ENCODE peak calls at places on chromosomes 11 and 22, in six cellular contexts. F is body of pancreas, U is A549, H is uterus, S is adrenal gland, V is ovary. L is an unnamed sample.

GRCh38 chr11:60971520-60971919 is at the start of gene CD6:
- DNase-seq in U (no peak), H (no peak), F (no peak), S (no peak), V (no peak), L (no peak)

GRCh38 chr11:12397953-12398352 is 20.6 kb downstream of the PARVA start:
- DNase-seq in U (peak; percentile 50), H (peak; percentile 77), V (peak; percentile 75), S (peak; percentile 72), F (peak; percentile 31), L (no peak)

GRCh38 chr11:60905551-60906113 is 753 bp downstream of the PRPF19 start:
- DNase-seq in H (no peak), F (peak; percentile 41), U (no peak), V (no peak), S (peak; percentile 72), L (no peak)

GRCh38 chr11:113997473-113997872 is 22.6 kb downstream of the HTR3A start:
- DNase-seq in H (no peak), S (no peak), U (no peak), F (no peak), V (no peak), L (no peak)

GRCh38 chr22:36397081-36397766 is 9.5 kb upstream of the MYH9 start:
- DNase-seq in H (no peak), U (peak; percentile 64), V (no peak), F (no peak), S (no peak), L (no peak)

GRCh38 chr11:6617315-6617781 is 1.9 kb downstream of the TPP1 start:
- DNase-seq in F (no peak), S (peak; percentile 54), V (no peak), H (no peak), U (no peak), L (no peak)

GRCh38 chr11:17135934-17136683 is 58.6 kb upstream of the RPS13 start:
- DNase-seq in V (no peak), U (no peak), H (no peak), F (no peak), S (no peak), L (no peak)

GRCh38 chr11:32420937-32421532 is 14.3 kb downstream of the WT1 start:
- DNase-seq in F (no peak), V (no peak), H (no peak), U (no peak), S (peak; percentile 24), L (no peak)

GRCh38 chr22:48786679-48786996 is 1041.0 kb downstream of the BRD1 start:
- DNase-seq in U (no peak), H (no peak), F (no peak), V (no peak), S (no peak), L (no peak)

GRCh38 chr11:84780689-84781293 is 846.4 kb downstream of the DLG2 start:
- DNase-seq in S (no peak), F (no peak), V (no peak), U (peak; percentile 30), H (no peak), L (no peak)

GRCh38 chr11:77776455-77776854 is 44.1 kb downstream of the RSF1 start:
- DNase-seq in V (no peak), S (no peak), H (no peak), F (no peak), U (peak; percentile 21), L (no peak)

GRCh38 chr22:37098976-37099577 is 10.4 kb downstream of the TMPRSS6 start:
- DNase-seq in S (no peak), U (no peak), F (no peak), V (no peak), H (no peak), L (no peak)

GRCh38 chr22:46521994-46522393 is 15.4 kb downstream of the CELSR1 start:
- DNase-seq in S (no peak), V (no peak), U (no peak), F (no peak), H (no peak), L (no peak)

GRCh38 chr11:10786451-10786850 is 22.3 kb downstream of the EIF4G2 start:
- DNase-seq in S (no peak), V (no peak), U (no peak), F (no peak), H (no peak), L (no peak)

GRCh38 chr11:120306519-120307242 is 18.4 kb upstream of the TLCD5 start:
- DNase-seq in S (no peak), V (no peak), F (no peak), U (peak; percentile 65), H (no peak), L (no peak)

GRCh38 chr22:50198624-50199017 is 2.2 kb upstream of the SELENOO start:
- DNase-seq in V (peak; percentile 50), F (no peak), H (no peak), S (no peak), U (no peak), L (no peak)

GRCh38 chr11:58866788-58867187 is 22.3 kb upstream of the GLYATL2 start:
- DNase-seq in H (no peak), U (no peak), V (no peak), F (no peak), S (no peak), L (no peak)

DNA sequence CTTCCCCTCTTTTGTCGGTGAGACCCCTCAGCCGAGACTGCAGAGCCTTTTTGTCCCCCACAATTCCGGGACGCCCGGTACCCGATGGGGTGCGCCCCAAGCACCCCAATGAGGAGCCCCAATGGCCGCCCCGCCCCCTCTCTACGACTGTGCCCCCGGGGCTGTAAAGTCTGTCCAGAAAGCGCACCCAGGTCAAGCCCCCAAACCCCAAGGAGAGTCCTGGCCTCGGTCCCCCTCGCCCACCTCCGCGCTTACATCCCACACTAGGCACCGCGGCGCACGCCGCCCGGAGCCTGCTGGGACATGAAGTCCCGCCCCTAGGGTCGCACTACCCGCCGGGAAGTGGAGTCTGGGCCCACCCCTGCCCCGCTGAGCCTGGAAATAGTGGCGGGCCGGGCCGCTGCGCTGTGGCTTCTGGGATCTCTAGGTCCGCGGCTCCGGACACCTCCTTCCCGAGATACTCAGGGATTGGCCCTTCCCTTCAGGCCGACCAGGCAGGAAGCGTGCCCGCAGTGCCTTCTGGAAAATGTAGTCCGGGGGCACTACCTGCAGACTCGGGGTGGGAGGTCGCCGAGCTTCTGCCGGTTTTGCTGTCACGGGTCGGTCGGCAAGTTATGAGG is at the start of gene MEN1:
- DNase-seq in H (peak; percentile 95), V (peak; percentile 96), S (peak; percentile 98), F (peak; percentile 98), U (peak; percentile 96), L (peak; percentile 98)
- TF ChIP-seq POLR2A in H (peak; percentile 77), V (peak; percentile 38), S (peak; percentile 19), F (peak; percentile 79), U (peak; percentile 83), L (peak; percentile 81)

DNA sequence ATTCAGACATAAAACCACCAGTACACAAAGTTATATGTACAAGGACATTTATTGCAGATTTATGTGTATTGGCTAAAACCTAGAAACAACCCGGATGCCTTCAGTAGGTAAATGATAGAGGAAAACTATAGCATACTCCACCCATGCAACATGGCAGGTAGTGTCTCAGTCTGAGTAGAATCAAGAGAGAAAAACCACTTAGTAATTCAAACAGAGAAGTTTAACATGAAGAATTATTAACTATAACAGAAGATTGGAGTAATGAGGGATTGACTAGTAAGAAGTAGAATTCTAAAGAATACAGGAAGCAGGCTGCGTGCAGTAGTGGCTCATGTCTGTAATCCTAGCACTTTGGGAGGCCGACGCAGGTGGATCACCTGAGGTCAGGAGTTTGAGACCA is 16.2 kb upstream of the SPTY2D1 start:
- DNase-seq in V (no peak), S (no peak), U (no peak), H (no peak), F (no peak), L (no peak)
- H3K9me3 ChIP-seq in V (no peaks in the 10 kb centered on the region), S (no peaks in the 10 kb centered on the region), U (no peaks in the 10 kb centered on the region), H (no peaks in the 10 kb centered on the region), F (no peaks in the 10 kb centered on the region), L (no peaks in the 10 kb centered on the region)

GRCh38 chr22:30751529-30751928 is 56.9 kb downstream of the OSBP2 start:
- DNase-seq in H (no peak), V (no peak), S (no peak), F (no peak), U (no peak), L (no peak)

GRCh38 chr22:30749272-30749671 is 54.6 kb downstream of the OSBP2 start:
- DNase-seq in S (no peak), F (no peak), H (no peak), U (no peak), V (no peak), L (no peak)

GRCh38 chr22:30744224-30744623 is 49.5 kb downstream of the OSBP2 start:
- DNase-seq in H (no peak), V (no peak), U (no peak), S (no peak), F (no peak), L (no peak)

GRCh38 chr22:30743257-30744020 is 48.8 kb downstream of the OSBP2 start:
- DNase-seq in U (no peak), F (no peak), H (no peak), S (no peak), V (no peak), L (peak; percentile 14)

GRCh38 chr22:30747493-30747892 is 52.8 kb downstream of the OSBP2 start:
- DNase-seq in F (no peak), V (no peak), U (no peak), H (no peak), S (no peak), L (no peak)
- TF ChIP-seq POLR2A in F (no peak), V (no peak), U (no peak), H (no peak), S (no peak), L (no peak)

GRCh38 chr11:70702040-70702648 is 303.8 kb downstream of the CTTN start:
- DNase-seq in S (no peak), U (no peak), V (no peak), H (no peak), F (no peak), L (no peak)

GRCh38 chr11:70707821-70708220 is 309.5 kb downstream of the CTTN start:
- DNase-seq in S (no peak), H (no peak), F (no peak), V (no peak), U (no peak), L (no peak)

GRCh38 chr11:70705930-70706329 is 307.6 kb downstream of the CTTN start:
- DNase-seq in H (no peak), F (no peak), S (no peak), V (no peak), U (no peak), L (no peak)

GRCh38 chr11:70703141-70704052 is 305.1 kb downstream of the CTTN start:
- DNase-seq in H (no peak), V (no peak), S (no peak), U (no peak), F (peak; percentile 57), L (no peak)

GRCh38 chr11:70705097-70705496 is 306.8 kb downstream of the CTTN start:
- DNase-seq in S (no peak), F (no peak), H (no peak), V (no peak), U (no peak), L (no peak)
- H3K9me3 ChIP-seq in S (no peaks in the 10 kb centered on the region), F (no peaks in the 10 kb centered on the region), H (no peaks in the 10 kb centered on the region), V (no peaks in the 10 kb centered on the region), U (peaks cover 4% of the 10 kb centered on the region), L (no peaks in the 10 kb centered on the region)

GRCh38 chr11:65780770-65781151 is at the start of gene AP5B1:
- DNase-seq in F (peak; percentile 74), U (peak; percentile 61), V (peak; percentile 69), H (peak; percentile 63), S (no peak), L (peak; percentile 80)
- TF ChIP-seq POLR2A in F (peak; percentile 19), U (peak; percentile 66), V (no peak), H (no peak), S (peak; percentile 49), L (peak; percentile 76)